ENCODE peak calls at places on chromosome 7, in six cellular contexts. M is PC-3, T is ovary, E is AG04449, S is MM.1S, Q is fibroblast of the aortic adventitia. F is an unnamed sample.

GRCh38 chr7:138158739-138159528 is 82.7 kb downstream of the AKR1D1 start:
- DNase-seq in E (no peak), S (no peak), T (no peak), M (no peak), Q (no peak), F (no peak)

GRCh38 chr7:124679826-124680225 is 85.8 kb downstream of the GPR37 start:
- DNase-seq in M (no peak), E (no peak), T (no peak), Q (no peak), S (no peak), F (no peak)

GRCh38 chr7:69668339-69668738 is 70.1 kb downstream of the AUTS2 start:
- DNase-seq in M (no peak), T (no peak), S (no peak), E (no peak), Q (no peak), F (no peak)

GRCh38 chr7:84484502-84485079 is 290.0 kb upstream of the SEMA3A start:
- DNase-seq in S (no peak), T (no peak), Q (no peak), M (peak), E (peak), F (no peak)

GRCh38 chr7:95871078-95871848 is 98.9 kb downstream of the DYNC1I1 start:
- DNase-seq in Q (peak), E (peak), M (peak), S (peak), T (peak), F (peak)

GRCh38 chr7:73678862-73679261 is 4.4 kb downstream of the DNAJC30 start:
- DNase-seq in S (no peak), E (no peak), T (no peak), M (no peak), Q (no peak), F (no peak)

GRCh38 chr7:137980308-137980707 is 21.6 kb downstream of the CREB3L2 start:
- DNase-seq in Q (no peak), S (no peak), M (no peak), T (no peak), E (no peak), F (peak)

GRCh38 chr7:127651556-127652332 is at the start of gene SND1:
- DNase-seq in Q (peak), S (peak), T (peak), M (peak), E (peak), F (peak)

GRCh38 chr7:22854158-22855048 is 31.8 kb upstream of the TOMM7 start:
- DNase-seq in Q (peak), E (no peak), M (peak), T (peak), S (peak), F (peak)

GRCh38 chr7:24971333-24972165 is 8.4 kb downstream of the OSBPL3 start:
- DNase-seq in M (peak), S (no peak), E (peak), T (no peak), Q (peak), F (peak)

GRCh38 chr7:155512246-155512887 is 34.0 kb downstream of the CNPY1 start:
- DNase-seq in M (no peak), E (no peak), T (no peak), S (no peak), Q (no peak), F (no peak)

GRCh38 chr7:518630-519428 is 817 bp downstream of the PDGFA start:
- DNase-seq in Q (peak), E (no peak), T (peak), S (no peak), M (peak), F (peak)

GRCh38 chr7:18004372-18004771 is 23.3 kb downstream of the PRPS1L1 start:
- DNase-seq in Q (peak), M (no peak), E (no peak), S (no peak), T (no peak), F (no peak)

GRCh38 chr7:2777898-2778535 is 66.1 kb downstream of the GNA12 start:
- DNase-seq in T (no peak), E (no peak), S (no peak), M (no peak), Q (peak), F (no peak)

GRCh38 chr7:106679153-106679931 is 18.4 kb upstream of the CCDC71L start:
- DNase-seq in Q (peak), E (no peak), M (peak), S (no peak), T (no peak), F (peak)

GRCh38 chr7:50411333-50412028 is 38.7 kb downstream of the FIGNL1 start:
- DNase-seq in Q (no peak), E (no peak), M (no peak), T (no peak), S (no peak), F (peak)

GRCh38 chr7:20330797-20331230 is at the start of gene ITGB8:
- DNase-seq in T (no peak), M (peak), S (no peak), Q (no peak), E (no peak), F (peak)

GRCh38 chr7:44735403-44736165 is 13.1 kb upstream of the ZMIZ2 start:
- DNase-seq in S (peak), T (no peak), E (peak), Q (peak), M (peak), F (peak)

GRCh38 chr7:139131622-139132021 is 22.1 kb upstream of the ZC3HAV1 start:
- DNase-seq in S (no peak), M (no peak), E (no peak), Q (no peak), T (no peak), F (peak)

GRCh38 chr7:15651693-15652092 is 34.8 kb downstream of the MEOX2 start:
- DNase-seq in M (no peak), E (no peak), T (no peak), Q (no peak), S (no peak), F (no peak)

GRCh38 chr7:46811529-46811928 is 770.4 kb downstream of the TNS3 start:
- DNase-seq in M (peak), E (peak), S (no peak), T (peak), Q (peak), F (no peak)

GRCh38 chr7:22361795-22362194 is 4.8 kb upstream of the RAPGEF5 start:
- DNase-seq in S (no peak), M (peak), T (no peak), Q (no peak), E (no peak), F (no peak)

GRCh38 chr7:150983893-150984368 is 5.8 kb upstream of the KCNH2 start:
- DNase-seq in Q (peak), T (no peak), M (peak), S (peak), E (no peak), F (peak)

GRCh38 chr7:150944066-150945042 is 33.8 kb downstream of the KCNH2 start:
- DNase-seq in S (no peak), Q (no peak), M (no peak), T (no peak), E (no peak), F (no peak)

GRCh38 chr7:6460303-6460702 is 12.5 kb upstream of the DAGLB start:
- DNase-seq in Q (no peak), M (peak), E (no peak), S (no peak), T (no peak), F (no peak)

GRCh38 chr7:84638339-84638697 is 443.7 kb upstream of the SEMA3A start:
- DNase-seq in T (no peak), M (no peak), Q (no peak), E (no peak), S (no peak), F (no peak)

GRCh38 chr7:26101471-26102151 is 50.4 kb upstream of the NFE2L3 start:
- DNase-seq in E (no peak), Q (no peak), T (no peak), S (no peak), M (no peak), F (peak)

GRCh38 chr7:92707435-92707834 is 117.2 kb upstream of the FAM133B start:
- DNase-seq in E (no peak), Q (no peak), M (no peak), S (no peak), T (no peak), F (no peak)

GRCh38 chr7:92708105-92709042 is 118.2 kb upstream of the FAM133B start:
- DNase-seq in Q (no peak), T (no peak), E (no peak), M (no peak), S (no peak), F (no peak)

GRCh38 chr7:92704858-92705257 is 114.7 kb upstream of the FAM133B start:
- DNase-seq in Q (no peak), M (no peak), E (no peak), T (no peak), S (no peak), F (no peak)

GRCh38 chr7:92706563-92706962 is 116.4 kb upstream of the FAM133B start:
- DNase-seq in M (no peak), E (no peak), T (no peak), Q (no peak), S (no peak), F (no peak)

DNA sequence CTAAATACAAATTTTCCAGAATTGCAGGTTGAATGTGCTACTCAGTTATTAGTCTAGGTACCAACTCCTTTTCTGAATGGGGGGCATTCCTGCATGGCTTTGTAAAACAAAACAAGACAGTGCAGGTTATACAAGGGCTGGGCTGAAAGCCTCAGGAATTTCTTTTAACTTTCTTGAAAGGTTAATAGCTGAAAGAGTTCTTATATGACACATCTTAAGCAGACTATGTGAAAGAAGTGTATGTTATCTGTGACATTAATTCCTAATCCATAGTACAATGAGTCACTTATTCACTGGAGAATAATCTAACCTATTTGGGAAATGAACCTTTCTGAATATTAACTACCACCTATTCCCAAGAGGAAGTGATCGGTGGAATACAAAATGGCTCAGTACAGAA is 115.6 kb upstream of the FAM133B start:
- DNase-seq in M (no peak), T (no peak), E (no peak), S (no peak), Q (no peak), F (no peak)
- TF ChIP-seq CTCF in M (no peak), T (no peak), E (no peak), S (no peak), Q (no peak), F (no peak)

GRCh38 chr7:157589680-157590079 is 252.9 kb downstream of the DNAJB6 start:
- DNase-seq in T (no peak), Q (no peak), S (no peak), M (no peak), E (no peak), F (no peak)
- H3K4me3 ChIP-seq in T (no peak), Q (no peak), S (no peak), M (no peak), E (no peak), F (no peak)

GRCh38 chr7:122803323-122803722 is 82.9 kb downstream of the CADPS2 start:
- DNase-seq in S (peak), M (peak), E (no peak), T (no peak), Q (peak), F (peak)
- TF ChIP-seq CTCF in S (peak), M (peak), E (no peak), T (no peak), Q (peak), F (peak)

GRCh38 chr7:122310119-122311021 is 5.8 kb upstream of the FEZF1 start:
- DNase-seq in S (peak), M (no peak), E (no peak), Q (peak), T (no peak), F (peak)
- H3K4me3 ChIP-seq in S (peak), M (no peak), E (peak), Q (peak), T (peak), F (peak)

DNA sequence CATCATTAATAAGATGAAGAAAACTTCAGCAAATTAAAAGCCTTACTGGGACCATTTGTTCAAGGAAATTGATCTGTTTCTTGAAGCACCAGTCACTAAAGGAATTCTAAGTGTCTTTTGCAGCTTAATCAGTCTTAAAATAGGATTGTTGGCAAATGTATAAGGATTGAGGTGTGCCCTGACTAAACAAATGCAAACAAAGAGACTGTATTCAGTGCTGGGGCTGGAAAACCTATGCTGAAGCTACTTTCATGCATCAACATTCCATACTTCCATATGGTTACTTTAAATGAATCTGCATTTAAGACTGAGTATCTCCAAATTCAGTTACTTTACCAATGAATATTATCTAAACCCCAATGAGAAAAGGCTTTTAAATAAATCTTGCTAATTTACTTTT is 183.3 kb downstream of the ELAPOR2 start:
- DNase-seq in M (no peak), S (no peak), E (no peak), T (no peak), Q (no peak), F (no peak)
- TF ChIP-seq CTCF in M (no peak), S (no peak), E (no peak), T (no peak), Q (no peak), F (no peak)

DNA sequence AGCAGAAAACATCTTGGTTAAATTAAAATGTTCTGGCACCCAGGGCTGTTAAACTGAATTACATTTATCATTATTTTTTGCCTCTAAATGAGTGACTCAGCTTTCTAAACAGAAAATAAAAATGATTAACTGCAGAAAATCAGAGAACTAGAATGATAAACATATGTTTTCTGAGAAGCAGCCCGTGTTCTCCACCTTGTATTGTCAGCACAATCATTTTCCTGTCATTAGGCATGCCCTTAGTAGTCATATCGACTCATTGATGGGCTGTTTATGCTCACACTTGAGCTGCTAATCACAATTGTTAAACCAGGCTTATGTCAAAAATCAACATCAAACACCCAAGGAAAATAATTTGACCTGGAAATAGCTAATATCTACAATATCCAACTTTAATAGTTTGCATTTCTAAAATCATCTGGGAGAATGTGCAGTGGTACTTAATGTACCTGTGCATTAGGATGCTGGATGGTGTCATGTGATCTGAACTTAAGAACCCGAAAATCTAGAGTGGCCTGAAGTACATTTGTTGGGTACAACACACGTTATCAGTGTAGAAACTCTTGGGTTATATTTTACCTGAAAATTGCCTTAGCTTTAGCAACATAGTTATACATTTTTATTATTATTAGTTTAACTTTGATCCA is 2.3 kb downstream of the MDFIC start:
- DNase-seq in T (no peak), S (peak), Q (no peak), M (no peak), E (no peak), F (no peak)
- H3K4me3 ChIP-seq in T (peak), S (peak), Q (peak), M (peak), E (peak), F (peak)

DNA sequence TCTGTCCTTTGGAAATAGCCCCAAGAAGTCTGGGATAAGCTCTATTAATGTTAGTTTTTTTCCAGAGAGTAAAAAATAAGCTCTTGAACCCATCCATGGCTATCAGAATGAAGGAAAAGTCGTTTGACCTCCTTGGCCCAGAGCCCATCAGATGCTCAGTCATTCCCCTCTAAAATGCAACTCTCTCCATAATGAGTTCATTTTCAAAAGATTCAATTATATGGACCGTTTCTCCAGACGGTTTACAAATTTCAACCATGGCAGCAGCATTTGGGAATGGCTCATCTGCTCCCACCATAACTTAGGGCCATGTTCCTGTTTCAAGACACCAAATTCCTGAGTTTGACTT is 220.0 kb downstream of the PTPRN2 start:
- DNase-seq in Q (no peak), S (no peak), M (no peak), E (no peak), T (no peak), F (no peak)
- TF ChIP-seq CTCF in Q (no peak), S (no peak), M (no peak), E (no peak), T (no peak), F (no peak)

DNA sequence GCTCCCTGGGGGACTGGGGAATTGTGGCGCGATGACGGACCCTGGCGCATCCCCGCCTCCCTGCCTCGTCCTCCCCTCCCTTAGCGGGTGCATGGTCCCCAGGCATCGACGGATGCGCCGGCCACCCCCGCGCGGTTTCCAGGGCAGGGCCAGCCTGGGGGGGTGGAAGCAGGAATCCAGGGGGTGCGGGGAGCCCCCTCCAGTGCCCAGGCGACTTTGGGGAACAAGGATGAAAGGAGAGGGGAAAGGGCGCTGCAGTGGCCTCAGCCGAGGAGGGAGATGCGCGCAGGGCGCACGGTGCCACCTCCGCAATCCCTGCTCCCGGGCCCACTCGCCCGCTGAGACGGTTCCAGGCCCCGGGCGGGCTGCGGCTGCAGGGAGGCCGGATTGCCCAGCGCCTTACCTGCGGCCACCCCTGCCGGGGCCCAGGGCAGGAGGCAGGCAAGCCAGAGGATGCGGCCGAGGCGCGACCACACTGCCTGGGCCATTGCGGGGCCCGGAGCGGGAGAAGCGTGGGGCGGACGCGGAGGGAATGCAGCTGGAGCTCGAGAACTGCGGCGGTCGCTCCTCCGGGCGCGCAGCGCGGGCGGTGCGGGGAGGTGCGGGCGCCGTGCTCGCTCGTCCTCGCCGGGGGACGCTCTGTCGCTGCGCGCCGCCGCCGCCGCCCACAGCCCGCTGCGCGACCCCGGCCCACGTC is at the start of gene TMEM130:
- DNase-seq in M (no peak), S (no peak), T (no peak), E (no peak), Q (no peak), F (no peak)
- H3K4me3 ChIP-seq in M (no peak), S (peak), T (peak), E (peak), Q (peak), F (peak)

GRCh38 chr7:77538186-77538907 is 1.3 kb downstream of the PTPN12 start:
- DNase-seq in E (peak), Q (peak), T (peak), S (no peak), M (peak), F (peak)
- TF ChIP-seq CTCF in E (no peak), Q (no peak), T (no peak), S (no peak), M (no peak), F (no peak)

GRCh38 chr7:149225106-149225505 is 14.3 kb upstream of the ZNF212 start:
- DNase-seq in Q (no peak), E (no peak), T (no peak), S (no peak), M (no peak), F (no peak)

GRCh38 chr7:149229526-149229925 is 9.9 kb upstream of the ZNF212 start:
- DNase-seq in Q (no peak), M (no peak), T (no peak), S (no peak), E (no peak), F (no peak)

GRCh38 chr7:149228831-149229471 is 10.5 kb upstream of the ZNF212 start:
- DNase-seq in T (no peak), E (no peak), S (no peak), Q (no peak), M (no peak), F (no peak)

GRCh38 chr7:149225656-149226055 is 13.8 kb upstream of the ZNF212 start:
- DNase-seq in E (no peak), M (no peak), Q (no peak), T (no peak), S (no peak), F (no peak)

GRCh38 chr7:149226840-149227494 is 12.5 kb upstream of the ZNF212 start:
- DNase-seq in E (no peak), S (no peak), T (peak), M (no peak), Q (no peak), F (no peak)
- H3K4me3 ChIP-seq in E (no peak), S (no peak), T (no peak), M (no peak), Q (no peak), F (no peak)